ENCODE peak calls at places on chromosomes 13 and 19, in six cellular contexts. B is H1, F is K562, M is HepG2, C is HCT116, L is GM12878. S is an unnamed sample.

GRCh38 chr19:40139533-40140287 is 49.0 kb upstream of the ZNF780A start:
- DNase-seq in L (no peak), B (no peak), F (peak), M (peak), C (peak), S (peak)

GRCh38 chr13:25037057-25037813 is 58.7 kb upstream of the PABPC3 start:
- DNase-seq in M (peak), F (peak), L (no peak), C (peak), B (no peak), S (peak)

GRCh38 chr13:27523345-27524073 is 73.1 kb upstream of the MTIF3 start:
- DNase-seq in M (no peak), L (no peak), F (no peak), C (no peak), B (no peak), S (no peak)

GRCh38 chr19:33280351-33280921 is 21.9 kb downstream of the CEBPA start:
- DNase-seq in M (no peak), C (no peak), B (no peak), F (no peak), L (peak), S (no peak)

GRCh38 chr13:113148407-113148806 is 10.0 kb upstream of the PROZ start:
- DNase-seq in L (no peak), M (no peak), B (no peak), C (no peak), F (no peak), S (no peak)

GRCh38 chr19:55247621-55248099 is 11.2 kb downstream of the PPP6R1 start:
- DNase-seq in C (no peak), M (no peak), L (no peak), B (no peak), F (no peak), S (no peak)

GRCh38 chr13:114177245-114178010 is 1.6 kb upstream of the CFAP97D2 start:
- DNase-seq in F (no peak), L (no peak), M (no peak), B (no peak), C (no peak), S (no peak)

GRCh38 chr13:59312776-59313175 is 851.0 kb downstream of the DIAPH3 start:
- DNase-seq in C (no peak), M (no peak), F (no peak), L (no peak), B (no peak), S (no peak)

GRCh38 chr13:103349664-103350063 is 283.4 kb upstream of the SLC10A2 start:
- DNase-seq in B (no peak), F (no peak), M (no peak), C (no peak), L (no peak), S (no peak)

GRCh38 chr19:41531438-41532311 is 44.3 kb upstream of the CEACAM21 start:
- DNase-seq in B (no peak), F (peak), C (no peak), M (no peak), L (no peak), S (no peak)

GRCh38 chr13:108212901-108213300 is 2.4 kb downstream of the LIG4 start:
- DNase-seq in M (no peak), B (no peak), F (no peak), C (no peak), L (no peak), S (no peak)

GRCh38 chr19:6522712-6523111 is 8.1 kb upstream of the TNFSF9 start:
- DNase-seq in M (no peak), L (no peak), B (no peak), F (no peak), C (no peak), S (no peak)

GRCh38 chr13:36954542-36954941 is 34.5 kb upstream of the SMAD9 start:
- DNase-seq in M (no peak), F (no peak), B (no peak), L (no peak), C (no peak), S (no peak)

GRCh38 chr13:76929975-76930374 is 18.3 kb upstream of the ACOD1 start:
- DNase-seq in C (no peak), B (no peak), L (no peak), F (no peak), M (no peak), S (no peak)

GRCh38 chr13:80341098-80341701 is at the start of gene SPRY2:
- DNase-seq in M (peak), L (no peak), B (peak), F (peak), C (peak), S (peak)

GRCh38 chr19:33905473-33905936 is 108.8 kb downstream of the KCTD15 start:
- DNase-seq in M (no peak), B (no peak), F (no peak), L (no peak), C (no peak), S (no peak)

GRCh38 chr19:6752257-6753177 is 13.0 kb downstream of the TRIP10 start:
- DNase-seq in C (no peak), L (no peak), F (peak), M (peak), B (no peak), S (no peak)

GRCh38 chr13:50910483-50910805 is 853 bp downstream of the RNASEH2B start:
- DNase-seq in C (peak), M (peak), L (no peak), F (no peak), B (no peak), S (no peak)

GRCh38 chr19:33376423-33376822 is 2.9 kb downstream of the CEBPG start:
- DNase-seq in L (no peak), M (peak), F (no peak), B (no peak), C (peak), S (no peak)

GRCh38 chr19:16715613-16716012 is 4.0 kb upstream of the NWD1 start:
- DNase-seq in L (no peak), M (no peak), C (no peak), B (no peak), F (no peak), S (no peak)

GRCh38 chr19:480016-480855 is 16.1 kb upstream of the MADCAM1 start:
- DNase-seq in L (no peak), C (no peak), F (peak), B (no peak), M (peak), S (no peak)

GRCh38 chr13:108377646-108378206 is 108.2 kb downstream of the TNFSF13B start:
- DNase-seq in B (no peak), C (no peak), M (no peak), L (no peak), F (no peak), S (no peak)

GRCh38 chr13:19672990-19673389 is 39.5 kb downstream of the MPHOSPH8 start:
- DNase-seq in L (no peak), C (no peak), F (no peak), M (no peak), B (no peak), S (no peak)

GRCh38 chr13:19674898-19675297 is 41.4 kb downstream of the MPHOSPH8 start:
- DNase-seq in C (no peak), M (no peak), B (no peak), F (no peak), L (no peak), S (no peak)

GRCh38 chr13:19670147-19670546 is 36.7 kb downstream of the MPHOSPH8 start:
- DNase-seq in L (no peak), B (no peak), M (no peak), F (no peak), C (no peak), S (no peak)

GRCh38 chr13:19668778-19669177 is 35.3 kb downstream of the MPHOSPH8 start:
- DNase-seq in F (no peak), C (no peak), B (no peak), L (no peak), M (no peak), S (no peak)

GRCh38 chr13:19673473-19674430 is 40.3 kb downstream of the MPHOSPH8 start:
- DNase-seq in L (no peak), F (no peak), M (no peak), C (no peak), B (no peak), S (no peak)
- TF ChIP-seq ZNF274 in L (no peak), F (no peak), M (no peak), C (no peak), B (no peak), S (no peak)

GRCh38 chr19:4367781-4368127 is 24.4 kb downstream of the MPND start:
- DNase-seq in F (no peak), M (no peak), C (no peak), B (no peak), L (no peak), S (no peak)

GRCh38 chr19:4369888-4370260 is 26.5 kb downstream of the MPND start:
- DNase-seq in C (no peak), F (no peak), M (no peak), L (no peak), B (no peak), S (no peak)

GRCh38 chr19:4370418-4371041 is 27.2 kb downstream of the MPND start:
- DNase-seq in M (no peak), B (no peak), F (no peak), L (no peak), C (no peak), S (no peak)

GRCh38 chr19:4368128-4368820 is 24.9 kb downstream of the MPND start:
- DNase-seq in L (no peak), C (no peak), F (no peak), M (no peak), B (no peak), S (no peak)

DNA sequence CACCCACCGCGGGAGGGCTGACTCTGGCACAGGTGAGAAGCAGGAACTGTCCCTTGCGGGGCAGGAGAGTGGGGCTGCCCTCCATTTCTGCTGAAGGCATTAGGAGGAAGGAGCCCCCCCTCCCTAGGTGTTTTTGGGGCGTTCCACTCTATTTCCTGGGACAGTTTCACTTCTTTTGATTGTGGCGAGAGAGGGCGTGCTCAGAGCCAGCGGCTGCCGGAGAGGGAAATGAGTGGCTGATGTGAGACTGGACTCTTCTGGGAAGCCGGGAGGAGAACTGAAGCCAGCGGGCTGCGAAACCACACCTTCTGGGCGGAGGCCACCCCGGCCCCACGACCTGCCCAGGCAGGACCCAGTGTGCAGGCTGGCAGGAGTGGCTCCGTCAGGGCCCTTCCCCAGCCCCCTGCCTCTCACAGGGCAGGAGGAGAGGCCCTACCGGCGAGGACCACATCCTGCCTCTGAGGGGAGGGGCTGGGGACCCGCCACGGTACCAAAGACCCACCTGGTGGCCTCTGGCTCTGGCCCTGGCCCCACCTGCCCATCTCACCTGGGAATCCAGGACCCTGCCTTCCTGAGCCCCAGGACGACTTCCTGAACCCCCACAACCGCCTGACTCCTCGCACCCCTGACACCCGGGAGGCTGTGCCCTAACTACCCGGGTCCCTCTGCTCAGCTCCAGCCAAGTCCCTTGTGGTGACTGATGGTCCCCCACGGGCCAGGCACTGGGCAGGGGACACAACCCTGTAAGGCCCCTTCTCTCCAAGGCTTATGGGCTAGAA is 25.9 kb downstream of the MPND start:
- DNase-seq in M (no peak), L (peak), C (no peak), F (no peak), B (no peak), S (no peak)
- H3K4me3 ChIP-seq in M (no peak), L (peak), C (no peak), F (no peak), B (no peak), S (no peak)

DNA sequence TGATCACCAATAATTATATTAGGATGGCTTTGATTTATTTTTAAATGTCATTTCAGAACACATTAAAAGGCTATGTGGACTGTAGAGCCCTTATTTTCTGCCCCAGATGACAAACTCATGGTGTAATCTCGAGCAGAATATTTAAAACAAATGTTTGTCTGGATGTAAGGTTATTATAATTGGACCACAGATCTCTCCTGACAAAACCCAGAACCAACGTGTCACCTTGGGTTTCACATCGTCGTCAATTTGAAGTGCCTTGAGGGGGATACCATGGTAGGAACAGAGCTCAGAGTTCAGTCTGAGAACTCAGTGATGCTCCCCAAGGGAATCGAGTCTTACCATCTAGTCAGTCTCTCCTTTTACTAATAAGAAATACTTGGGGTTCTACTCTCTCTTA is 2.8 kb downstream of the SACS start:
- DNase-seq in M (no peak), L (no peak), C (no peak), F (no peak), B (no peak), S (no peak)
- TF ChIP-seq ZNF274 in M (no peak), L (no peak), C (no peak), F (no peak), B (no peak), S (no peak)

GRCh38 chr19:49925486-49925885 is 3.5 kb upstream of the ATF5 start:
- DNase-seq in L (no peak), B (no peak), C (no peak), M (no peak), F (peak), S (no peak)

GRCh38 chr19:49923055-49924003 is 5.7 kb upstream of the ATF5 start:
- DNase-seq in F (no peak), C (no peak), M (no peak), L (peak), B (no peak), S (no peak)

GRCh38 chr19:49924004-49924880 is 4.8 kb upstream of the ATF5 start:
- DNase-seq in B (no peak), F (peak), L (peak), M (no peak), C (no peak), S (no peak)

GRCh38 chr19:49920624-49921363 is 8.2 kb upstream of the ATF5 start:
- DNase-seq in L (peak), B (no peak), M (no peak), F (no peak), C (no peak), S (no peak)

GRCh38 chr19:49921871-49922755 is 6.9 kb upstream of the ATF5 start:
- DNase-seq in L (no peak), M (no peak), B (no peak), C (no peak), F (no peak), S (no peak)
- H3K4me3 ChIP-seq in L (no peak), M (no peak), B (no peak), C (no peak), F (no peak), S (no peak)

DNA sequence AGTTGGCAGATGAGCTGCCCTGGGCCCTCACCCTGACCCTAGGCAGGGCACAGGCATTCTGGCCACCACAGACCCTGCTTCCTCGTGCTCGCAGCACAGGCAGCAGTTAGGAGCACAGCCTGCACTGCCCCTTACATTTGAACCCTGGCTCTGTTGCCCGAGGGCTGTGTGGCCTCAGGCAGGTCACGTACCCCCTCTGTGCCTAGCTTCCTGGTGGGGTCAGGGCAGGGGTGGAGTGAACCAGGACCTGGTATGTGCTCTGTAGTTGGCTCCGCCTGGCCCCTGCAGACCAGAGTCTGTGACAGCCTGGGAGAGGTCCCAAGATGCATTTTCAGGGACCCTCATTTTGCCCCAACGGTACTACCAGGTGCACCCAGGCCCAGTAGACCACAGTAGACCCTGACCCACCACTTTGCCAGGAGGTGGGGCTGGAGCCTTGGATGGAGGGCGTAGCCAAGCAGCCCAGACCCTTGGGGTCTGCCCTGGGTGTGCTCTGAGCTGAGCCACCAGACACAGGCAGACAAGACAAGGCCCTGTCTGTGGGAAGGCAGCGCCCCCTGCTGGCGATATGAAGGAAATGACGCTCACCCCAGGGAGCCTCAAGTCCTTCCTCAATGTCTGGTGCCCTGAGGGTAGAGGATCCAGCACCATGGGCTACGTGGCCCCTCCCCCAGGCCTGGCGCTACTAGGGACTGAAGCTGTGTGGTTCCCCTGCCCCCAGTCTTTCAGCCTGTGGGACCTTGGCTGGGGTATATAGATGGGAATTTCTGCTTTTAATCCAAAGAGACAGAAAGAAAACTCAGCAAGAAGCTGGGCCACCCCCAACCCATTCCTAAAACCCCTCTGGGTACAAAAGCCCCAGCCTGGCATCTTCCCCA is 9.0 kb downstream of the LYL1 start:
- DNase-seq in L (no peak), F (peak), C (peak), M (peak), B (peak), S (peak)
- TF ChIP-seq ZNF274 in L (no peak), F (no peak), C (no peak), M (no peak), B (no peak), S (no peak)

GRCh38 chr13:40613954-40614353 is 52.5 kb downstream of the FOXO1 start:
- DNase-seq in M (no peak), B (no peak), F (no peak), C (no peak), L (no peak), S (no peak)
- H3K4me3 ChIP-seq in M (no peak), B (no peak), F (no peak), C (no peak), L (no peak), S (no peak)

GRCh38 chr19:8310342-8311055 is 2.3 kb upstream of the CD320 start:
- DNase-seq in M (no peak), C (no peak), B (no peak), F (no peak), L (no peak), S (no peak)
- TF ChIP-seq ZNF274 in M (no peak), C (no peak), B (no peak), F (no peak), L (no peak), S (no peak)

GRCh38 chr13:84086847-84087162 is 204.5 kb upstream of the SLITRK1 start:
- DNase-seq in L (no peak), B (no peak), C (no peak), M (no peak), F (no peak), S (no peak)

GRCh38 chr13:84076280-84076679 is 194.0 kb upstream of the SLITRK1 start:
- DNase-seq in F (no peak), L (no peak), B (no peak), M (no peak), C (no peak), S (no peak)

GRCh38 chr13:84080748-84081530 is 198.7 kb upstream of the SLITRK1 start:
- DNase-seq in M (no peak), B (no peak), C (no peak), L (no peak), F (no peak), S (no peak)
- H3K4me3 ChIP-seq in M (no peak), B (no peak), C (no peak), L (no peak), F (no peak), S (no peak)

DNA sequence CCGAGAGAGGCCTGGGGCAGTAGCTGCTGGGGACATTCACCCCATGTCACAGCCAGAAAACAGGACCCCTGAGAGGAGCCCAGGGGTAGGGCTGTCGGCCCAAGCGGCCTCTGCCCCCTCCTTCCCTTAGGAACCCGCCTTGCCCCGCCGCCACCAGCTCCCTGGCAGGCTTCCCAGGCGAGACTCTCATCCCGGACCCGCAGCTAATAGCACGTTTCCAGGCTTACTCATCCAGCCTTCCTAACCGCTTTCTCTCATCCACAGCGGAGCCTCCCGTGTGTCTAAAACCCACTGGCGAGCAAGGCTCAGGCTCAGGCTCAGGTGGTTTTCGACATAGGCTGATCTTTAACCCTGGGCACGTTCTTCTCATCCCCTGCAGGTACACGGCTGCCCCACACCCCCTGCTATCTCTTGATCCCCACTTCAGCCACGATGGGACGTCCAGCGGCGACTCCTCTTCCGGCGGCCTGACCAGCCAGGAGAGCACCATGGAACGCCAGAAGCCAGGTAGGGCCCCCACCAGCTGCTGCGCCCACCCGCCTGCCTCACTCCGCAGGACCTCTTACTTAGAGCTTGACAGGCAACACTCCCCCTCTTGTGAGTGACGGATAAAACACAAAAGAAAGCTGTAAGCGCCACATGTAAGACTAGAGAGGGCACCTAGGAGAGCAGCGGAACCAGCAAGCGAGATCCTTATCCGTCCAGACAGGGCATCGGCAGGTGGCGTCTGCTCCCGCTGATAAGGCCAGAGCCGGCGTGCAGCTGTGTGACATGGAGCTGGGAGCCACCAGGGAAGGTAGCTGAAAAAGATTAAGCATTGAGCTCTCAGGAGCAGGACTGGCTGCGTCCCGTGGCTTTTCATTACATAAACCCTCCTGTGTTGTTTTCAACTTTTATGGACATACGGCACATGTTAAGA is 71.3 kb downstream of the DPF1 start:
- DNase-seq in C (no peak), L (no peak), M (no peak), F (peak), B (no peak), S (no peak)
- TF ChIP-seq ZNF274 in C (no peak), L (no peak), M (no peak), F (no peak), B (no peak), S (no peak)

S was measured in NT2/D1.